ENCODE peak calls at places on chromosome X, in eight cellular contexts. One of them, this sample, is unnamed.

GRCh38 chrX:151902813-151903591 is 9.7 kb upstream of the MAGEA4 start:
- DNase-seq in fibroblast of the conjunctiva: peak; percentile 69
- DNase-seq in GM12892: no peak
- DNase-seq in RPMI7951: peak; percentile 88
- DNase-seq in cardiac fibroblast: peak; percentile 83
- DNase-seq in activated CD4-positive, alpha-beta T cell treated with anti-CD3 and anti-CD28 coated beads for 24 hours: no peak
- DNase-seq in breast epithelium: peak; percentile 28
- DNase-seq in esophagus squamous epithelium: no peak
- DNase-seq in this sample: no peak

GRCh38 chrX:40172169-40172979 is 74.6 kb upstream of the BCOR start:
- DNase-seq in esophagus squamous epithelium: no peak
- DNase-seq in GM12892: no peak
- DNase-seq in breast epithelium: no peak
- DNase-seq in fibroblast of the conjunctiva: no peak
- DNase-seq in RPMI7951: no peak
- DNase-seq in activated CD4-positive, alpha-beta T cell treated with anti-CD3 and anti-CD28 coated beads for 24 hours: no peak
- DNase-seq in cardiac fibroblast: peak; percentile 63
- DNase-seq in this sample: no peak

GRCh38 chrX:18353931-18354368 is 538 bp downstream of the SCML2 start:
- DNase-seq in esophagus squamous epithelium: no peak
- DNase-seq in breast epithelium: no peak
- DNase-seq in activated CD4-positive, alpha-beta T cell treated with anti-CD3 and anti-CD28 coated beads for 24 hours: peak; percentile 4
- DNase-seq in RPMI7951: peak; percentile 0
- DNase-seq in cardiac fibroblast: no peak
- DNase-seq in fibroblast of the conjunctiva: no peak
- DNase-seq in GM12892: no peak
- DNase-seq in this sample: no peak

GRCh38 chrX:56318076-56318475 is 85.9 kb downstream of the KLF8 start:
- DNase-seq in activated CD4-positive, alpha-beta T cell treated with anti-CD3 and anti-CD28 coated beads for 24 hours: no peak
- DNase-seq in breast epithelium: no peak
- DNase-seq in esophagus squamous epithelium: no peak
- DNase-seq in RPMI7951: no peak
- DNase-seq in GM12892: no peak
- DNase-seq in cardiac fibroblast: no peak
- DNase-seq in fibroblast of the conjunctiva: no peak
- DNase-seq in this sample: no peak

GRCh38 chrX:118189628-118190027 is 73.0 kb upstream of the KLHL13 start:
- DNase-seq in RPMI7951: no peak
- DNase-seq in cardiac fibroblast: no peak
- DNase-seq in GM12892: no peak
- DNase-seq in esophagus squamous epithelium: no peak
- DNase-seq in activated CD4-positive, alpha-beta T cell treated with anti-CD3 and anti-CD28 coated beads for 24 hours: no peak
- DNase-seq in fibroblast of the conjunctiva: no peak
- DNase-seq in breast epithelium: no peak
- DNase-seq in this sample: no peak

GRCh38 chrX:106168107-106168506 is at the start of gene PWWP3B:
- DNase-seq in RPMI7951: peak; percentile 1
- DNase-seq in GM12892: no peak
- DNase-seq in cardiac fibroblast: peak; percentile 63
- DNase-seq in breast epithelium: no peak
- DNase-seq in esophagus squamous epithelium: no peak
- DNase-seq in activated CD4-positive, alpha-beta T cell treated with anti-CD3 and anti-CD28 coated beads for 24 hours: no peak
- DNase-seq in fibroblast of the conjunctiva: peak; percentile 2
- DNase-seq in this sample: no peak

GRCh38 chrX:125198546-125198945 is 121.1 kb upstream of the TEX13C start:
- DNase-seq in GM12892: no peak
- DNase-seq in breast epithelium: no peak
- DNase-seq in esophagus squamous epithelium: no peak
- DNase-seq in activated CD4-positive, alpha-beta T cell treated with anti-CD3 and anti-CD28 coated beads for 24 hours: no peak
- DNase-seq in fibroblast of the conjunctiva: no peak
- DNase-seq in cardiac fibroblast: no peak
- DNase-seq in RPMI7951: no peak
- DNase-seq in this sample: no peak

GRCh38 chrX:86148594-86148993 is 343 bp downstream of the DACH2 start:
- DNase-seq in RPMI7951: no peak
- DNase-seq in cardiac fibroblast: no peak
- DNase-seq in activated CD4-positive, alpha-beta T cell treated with anti-CD3 and anti-CD28 coated beads for 24 hours: no peak
- DNase-seq in GM12892: no peak
- DNase-seq in fibroblast of the conjunctiva: no peak
- DNase-seq in esophagus squamous epithelium: no peak
- DNase-seq in breast epithelium: no peak
- DNase-seq in this sample: no peak

GRCh38 chrX:137565921-137566745 is at the start of gene ZIC3:
- DNase-seq in RPMI7951: peak; percentile 36
- DNase-seq in breast epithelium: no peak
- DNase-seq in GM12892: no peak
- DNase-seq in activated CD4-positive, alpha-beta T cell treated with anti-CD3 and anti-CD28 coated beads for 24 hours: no peak
- DNase-seq in esophagus squamous epithelium: no peak
- DNase-seq in fibroblast of the conjunctiva: no peak
- DNase-seq in cardiac fibroblast: peak; percentile 13
- DNase-seq in this sample: no peak

GRCh38 chrX:1535241-1536041 is 1.5 kb downstream of the P2RY8 start:
- DNase-seq in breast epithelium: no peak
- DNase-seq in GM12892: no peak
- DNase-seq in fibroblast of the conjunctiva: no peak
- DNase-seq in cardiac fibroblast: no peak
- DNase-seq in esophagus squamous epithelium: peak; percentile 1
- DNase-seq in activated CD4-positive, alpha-beta T cell treated with anti-CD3 and anti-CD28 coated beads for 24 hours: peak; percentile 26
- DNase-seq in RPMI7951: no peak
- DNase-seq in this sample: no peak

GRCh38 chrX:53159184-53159583 is 65.2 kb downstream of the KANTR start:
- DNase-seq in breast epithelium: no peak
- DNase-seq in GM12892: no peak
- DNase-seq in RPMI7951: no peak
- DNase-seq in cardiac fibroblast: no peak
- DNase-seq in esophagus squamous epithelium: no peak
- DNase-seq in activated CD4-positive, alpha-beta T cell treated with anti-CD3 and anti-CD28 coated beads for 24 hours: no peak
- DNase-seq in fibroblast of the conjunctiva: no peak
- DNase-seq in this sample: no peak